ENCODE peak calls at places on chromosome 17, in eight cellular contexts. D is fibroblast of the aortic adventitia, K is ascending aorta, X is tibial nerve, F is uterus, N is neural progenitor cell, L is left ventricle myocardium inferior, B is GM10248. V is an unnamed sample.

GRCh38 chr17:31935512-31935911 is 1.3 kb upstream of the SUZ12 start:
- DNase-seq in N (no peak), X (no peak), K (no peak), F (no peak), D (no peak), B (no peak), L (no peak), V (no peak)

GRCh38 chr17:78040561-78041400 is 82.3 kb downstream of the TNRC6C start:
- DNase-seq in B (peak), X (peak), K (peak), F (peak), N (no peak), L (peak), D (peak), V (peak)

GRCh38 chr17:14604920-14605599 is 304.2 kb downstream of the HS3ST3B1 start:
- DNase-seq in N (no peak), F (no peak), L (peak), X (peak), K (peak), B (no peak), D (no peak), V (no peak)

GRCh38 chr17:14616508-14616907 is 315.6 kb downstream of the HS3ST3B1 start:
- DNase-seq in L (no peak), D (no peak), B (no peak), X (no peak), N (no peak), K (no peak), F (no peak), V (no peak)

GRCh38 chr17:35666967-35667552 is 64.4 kb upstream of the RASL10B start:
- DNase-seq in X (no peak), N (no peak), F (no peak), D (peak), B (no peak), L (no peak), K (no peak), V (no peak)

GRCh38 chr17:5373112-5373511 is 46.4 kb downstream of the NUP88 start:
- DNase-seq in K (no peak), B (peak), D (no peak), F (no peak), N (no peak), X (no peak), L (no peak), V (peak)

GRCh38 chr17:10699861-10700260 is 2.5 kb downstream of the ADPRM start:
- DNase-seq in L (no peak), N (no peak), X (no peak), D (no peak), B (no peak), K (no peak), F (no peak), V (peak)

GRCh38 chr17:68738044-68738443 is 136.9 kb upstream of the FAM20A start:
- DNase-seq in D (peak), X (no peak), F (peak), N (no peak), B (no peak), L (no peak), K (no peak), V (no peak)

GRCh38 chr17:3944485-3945388 is 19.5 kb downstream of the ATP2A3 start:
- DNase-seq in N (peak), K (no peak), D (peak), X (peak), B (peak), F (peak), L (peak), V (peak)

GRCh38 chr17:31571124-31571892 is 179.8 kb downstream of the RAB11FIP4 start:
- DNase-seq in F (peak), K (no peak), X (peak), L (peak), N (no peak), D (peak), B (no peak), V (no peak)

GRCh38 chr17:45667591-45668171 is 116.4 kb upstream of the CRHR1 start:
- DNase-seq in D (no peak), B (no peak), N (no peak), F (no peak), X (no peak), K (no peak), L (no peak), V (no peak)

GRCh38 chr17:45663772-45664171 is 120.3 kb upstream of the CRHR1 start:
- DNase-seq in D (no peak), N (no peak), X (no peak), B (no peak), F (no peak), L (no peak), K (no peak), V (no peak)

GRCh38 chr17:45666641-45667040 is 117.5 kb upstream of the CRHR1 start:
- DNase-seq in K (no peak), L (no peak), F (no peak), X (no peak), B (no peak), N (no peak), D (no peak), V (no peak)

GRCh38 chr17:45668316-45668715 is 115.8 kb upstream of the CRHR1 start:
- DNase-seq in F (no peak), B (no peak), D (no peak), N (no peak), X (no peak), L (no peak), K (no peak), V (no peak)

DNA sequence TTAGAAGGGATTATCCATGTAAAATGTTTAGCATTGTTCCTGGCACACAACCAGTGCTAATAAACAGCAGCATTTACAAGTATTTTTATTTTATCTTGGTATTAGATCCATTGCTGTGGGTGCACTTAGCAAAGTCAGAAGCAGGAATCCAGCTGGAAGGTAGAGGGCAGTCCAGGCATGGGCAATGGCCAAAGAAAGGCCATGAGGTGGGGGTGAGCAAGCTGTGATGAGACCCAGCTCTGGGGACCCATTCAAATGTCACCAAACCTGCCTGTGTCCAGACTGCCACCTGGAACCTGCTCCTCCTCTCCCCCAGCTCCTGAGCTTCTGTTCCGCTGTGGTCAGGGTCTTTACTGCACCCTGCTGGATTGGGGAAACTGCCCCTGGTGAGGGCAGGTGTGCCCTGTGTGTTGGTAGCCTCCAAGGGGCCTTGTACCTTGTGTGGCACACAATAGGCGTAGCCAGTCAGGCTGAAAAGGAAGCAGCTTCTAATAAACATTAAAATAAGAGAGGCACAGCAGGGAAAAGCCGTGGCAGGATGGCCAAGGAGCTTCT is 118.0 kb upstream of the CRHR1 start:
- DNase-seq in F (no peak), B (no peak), N (peak), X (no peak), D (no peak), K (no peak), L (no peak), V (no peak)
- TF ChIP-seq CTCF in F (no peak), B (no peak), N (peak), X (no peak), D (no peak), K (no peak), L (no peak), V (no peak)

GRCh38 chr17:82055023-82055964 is 3.6 kb downstream of the GPS1 start:
- DNase-seq in B (no peak), X (no peak), N (no peak), L (no peak), K (no peak), F (no peak), D (no peak), V (no peak)
- TF ChIP-seq CTCF in B (no peak), X (no peak), N (no peak), L (no peak), K (no peak), F (no peak), D (no peak), V (no peak)

DNA sequence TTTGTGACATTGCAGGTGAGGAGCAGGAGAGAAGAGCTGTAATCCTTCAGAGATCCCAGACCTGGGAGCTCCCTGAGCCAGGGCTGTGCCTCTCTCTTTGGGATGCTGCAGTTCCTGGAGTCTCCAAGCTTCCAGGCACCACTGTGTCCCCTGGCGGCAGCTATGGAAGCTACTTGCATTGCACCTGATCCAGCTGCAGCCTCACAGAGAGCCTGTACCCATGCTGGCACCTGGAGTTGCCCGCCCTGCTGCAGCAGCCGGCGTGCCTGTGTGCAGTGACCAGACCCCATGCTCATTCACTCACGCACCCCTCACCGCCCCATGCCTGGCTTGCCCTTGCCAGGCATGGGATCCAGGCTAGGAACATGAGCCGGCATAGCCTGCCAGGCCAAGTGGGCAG is 51.8 kb upstream of the MED9 start:
- DNase-seq in D (no peak), L (no peak), K (no peak), N (no peak), X (no peak), F (no peak), B (no peak), V (no peak)
- TF ChIP-seq CTCF in D (no peak), L (no peak), K (no peak), N (no peak), X (no peak), F (no peak), B (no peak), V (no peak)

DNA sequence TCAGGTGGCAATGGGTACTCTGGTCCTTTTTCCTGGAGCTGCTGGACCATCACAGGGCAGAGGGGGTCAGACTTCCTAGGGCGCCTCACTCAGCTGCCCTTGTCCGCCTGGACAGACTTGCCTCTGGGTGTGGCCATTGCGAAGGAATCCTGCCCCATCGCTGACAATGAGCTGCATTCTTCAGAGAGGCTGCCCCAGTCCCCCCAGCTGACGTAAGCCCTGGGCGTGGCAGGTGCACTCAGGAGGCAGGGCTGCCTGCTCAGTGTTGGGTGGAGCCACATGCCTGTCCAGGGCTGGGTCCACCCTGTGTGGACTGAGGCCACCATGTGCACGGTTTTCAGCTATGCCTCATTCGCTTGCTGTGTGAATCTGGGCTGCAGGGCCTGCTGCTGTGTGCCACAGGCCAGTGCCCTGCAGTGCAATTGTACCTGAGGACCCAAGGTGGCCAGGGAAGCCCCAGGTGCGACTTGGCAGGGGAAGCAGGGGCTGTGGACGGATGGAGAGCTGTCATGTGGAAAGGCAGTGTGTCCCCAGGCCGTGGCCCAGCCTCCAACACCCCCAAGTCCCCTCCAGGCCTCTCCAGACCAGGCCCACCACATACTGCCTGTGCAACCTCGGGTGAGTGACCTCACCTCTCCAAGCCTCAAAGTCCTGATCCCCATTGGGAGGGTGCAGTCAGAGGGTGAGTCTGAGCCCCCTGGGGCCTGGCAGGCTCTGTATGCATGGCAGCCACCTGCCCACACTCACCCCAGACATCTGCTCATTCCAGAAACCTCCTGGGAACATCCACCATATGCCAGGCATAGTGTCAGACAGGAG is 14.0 kb upstream of the MPRIP start:
- DNase-seq in F (no peak), D (peak), K (no peak), L (peak), X (peak), N (peak), B (no peak), V (no peak)
- TF ChIP-seq CTCF in F (no peak), D (no peak), K (no peak), L (no peak), X (no peak), N (no peak), B (no peak), V (no peak)

GRCh38 chr17:63232565-63233310 is 213.4 kb downstream of the CYB561 start:
- DNase-seq in D (no peak), X (no peak), F (no peak), N (no peak), B (no peak), K (no peak), L (no peak), V (no peak)
- TF ChIP-seq CTCF in D (no peak), X (no peak), F (no peak), N (no peak), B (no peak), K (no peak), L (no peak), V (no peak)

GRCh38 chr17:43363181-43363925 is 35.4 kb upstream of the ARL4D start:
- DNase-seq in B (no peak), N (no peak), K (no peak), D (no peak), L (no peak), X (no peak), F (no peak), V (no peak)

GRCh38 chr17:43366809-43367587 is 31.8 kb upstream of the ARL4D start:
- DNase-seq in D (no peak), X (no peak), K (no peak), L (no peak), N (no peak), F (no peak), B (no peak), V (no peak)

GRCh38 chr17:43363926-43364285 is 34.9 kb upstream of the ARL4D start:
- DNase-seq in F (no peak), K (no peak), N (peak), B (no peak), X (no peak), D (no peak), L (no peak), V (no peak)

GRCh38 chr17:43367588-43368242 is 31.1 kb upstream of the ARL4D start:
- DNase-seq in B (peak), K (no peak), F (no peak), D (peak), N (peak), X (no peak), L (no peak), V (peak)

DNA sequence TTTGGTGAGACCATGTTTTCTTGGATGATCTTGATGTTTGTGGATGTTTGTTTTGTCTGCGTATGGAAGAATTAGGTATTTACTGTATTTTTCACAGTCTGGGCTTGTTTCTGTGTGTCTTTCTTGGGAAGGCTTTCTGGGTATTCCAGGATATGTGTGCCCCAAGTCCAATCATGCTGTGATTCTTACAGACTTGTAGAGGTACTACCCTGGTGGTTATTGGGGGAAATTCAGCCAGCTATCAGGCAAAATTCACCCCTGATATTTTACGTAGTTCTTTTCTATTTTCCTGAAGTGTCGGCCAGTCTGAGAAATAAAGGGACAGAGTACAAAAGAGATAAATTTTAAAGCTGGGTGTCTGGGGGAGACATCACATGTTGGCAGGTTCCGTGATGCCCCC is 33.4 kb upstream of the ARL4D start:
- DNase-seq in F (no peak), L (no peak), X (no peak), D (no peak), N (no peak), K (no peak), B (no peak), V (no peak)
- TF ChIP-seq CTCF in F (no peak), L (no peak), X (no peak), D (peak), N (peak), K (no peak), B (no peak), V (no peak)

GRCh38 chr17:33049781-33050414 is 58.3 kb downstream of the SPACA3 start:
- DNase-seq in K (no peak), B (peak), D (peak), N (peak), L (no peak), X (peak), F (peak), V (peak)
- TF ChIP-seq CTCF in K (peak), B (peak), D (peak), N (peak), L (peak), X (peak), F (peak), V (peak)

GRCh38 chr17:16491703-16492612 is at the start of gene LRRC75A:
- DNase-seq in D (no peak), N (peak), K (no peak), F (peak), X (no peak), B (peak), L (peak), V (peak)
- TF ChIP-seq CTCF in D (no peak), N (peak), K (no peak), F (peak), X (no peak), B (no peak), L (peak), V (no peak)

GRCh38 chr17:49869038-49869374 is 21.1 kb upstream of the TAC4 start:
- DNase-seq in D (no peak), N (no peak), F (no peak), L (no peak), K (no peak), X (no peak), B (no peak), V (no peak)
- TF ChIP-seq CTCF in D (no peak), N (no peak), F (no peak), L (no peak), K (no peak), X (no peak), B (no peak), V (no peak)